ENCODE peak calls at places on chromosomes 12 and 14, in four cellular contexts. Y is transverse colon, J is sigmoid colon, E is adrenal gland. Q is an unnamed sample. For H3K9me3 and H3K27me3, the result is how much of the 10 kb centered on the place peaks cover.

GRCh38 chr12:23555808-23556207 is 393.7 kb downstream of the SOX5 start:
- DNase-seq in Y (no peak), J (no peak), E (no peak), Q (no peak)

GRCh38 chr12:51270847-51271518 is 768 bp upstream of the SMAGP start:
- DNase-seq in Y (no peak), J (no peak), E (peak), Q (no peak)

GRCh38 chr14:104633276-104633861 is 28.8 kb upstream of the TMEM179 start:
- DNase-seq in Y (no peak), J (peak), E (no peak), Q (no peak)

GRCh38 chr14:54696998-54697397 is 130.1 kb downstream of the SAMD4A start:
- DNase-seq in Y (no peak), J (no peak), E (no peak), Q (no peak)

GRCh38 chr12:57623385-57623784 is 9.6 kb downstream of the B4GALNT1 start:
- DNase-seq in Y (no peak), J (no peak), E (no peak), Q (no peak)

GRCh38 chr12:95326450-95326849 is 108.8 kb downstream of the VEZT start:
- DNase-seq in Y (no peak), J (no peak), E (no peak), Q (no peak)

GRCh38 chr12:88298761-88299242 is 156.7 kb downstream of the TMTC3 start:
- DNase-seq in Y (no peak), J (no peak), E (no peak), Q (no peak)

GRCh38 chr12:120470150-120470817 is 736 bp upstream of the SRSF9 start:
- DNase-seq in Y (no peak), J (no peak), E (no peak), Q (peak)

GRCh38 chr14:96762650-96763049 is 34.5 kb upstream of the VRK1 start:
- DNase-seq in Y (no peak), J (no peak), E (no peak), Q (no peak)

GRCh38 chr12:77847060-77847541 is 16.4 kb downstream of the NAV3 start:
- DNase-seq in Y (no peak), J (no peak), E (no peak), Q (no peak)

GRCh38 chr12:63301311-63301710 is 150.3 kb upstream of the AVPR1A start:
- DNase-seq in Y (no peak), J (no peak), E (no peak), Q (no peak)

GRCh38 chr14:23430733-23431105 is 4.7 kb downstream of the MYH7 start:
- DNase-seq in Y (no peak), J (peak), E (peak), Q (no peak)

GRCh38 chr12:116880817-116881324 is 370 bp downstream of the HRK start:
- DNase-seq in Y (peak), J (no peak), E (peak), Q (no peak)

GRCh38 chr12:40181490-40181889 is 43.3 kb upstream of the LRRK2 start:
- DNase-seq in Y (no peak), J (no peak), E (no peak), Q (no peak)

DNA sequence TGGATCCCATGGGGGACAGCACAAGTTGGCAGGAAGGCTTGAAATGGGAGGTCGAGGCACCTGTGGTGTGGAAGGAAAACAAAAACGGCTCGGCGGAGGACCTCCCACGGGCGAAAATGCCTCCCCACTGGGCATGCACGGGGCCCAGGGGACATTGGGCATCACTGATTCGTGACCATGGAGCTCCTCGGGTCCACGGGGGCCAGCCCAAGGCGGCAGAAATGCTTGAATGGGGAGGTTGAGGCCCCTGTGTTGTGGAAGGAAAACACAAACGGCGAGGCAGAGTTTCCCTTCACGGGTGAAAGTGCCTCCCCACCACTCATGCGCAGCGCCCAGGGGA is 376.0 kb downstream of the ALG10 start:
- DNase-seq in Y (peak), J (peak), E (peak), Q (peak)
- H3K9me3 ChIP-seq in Y (under half), J (under half), E (under half), Q (under half)

DNA sequence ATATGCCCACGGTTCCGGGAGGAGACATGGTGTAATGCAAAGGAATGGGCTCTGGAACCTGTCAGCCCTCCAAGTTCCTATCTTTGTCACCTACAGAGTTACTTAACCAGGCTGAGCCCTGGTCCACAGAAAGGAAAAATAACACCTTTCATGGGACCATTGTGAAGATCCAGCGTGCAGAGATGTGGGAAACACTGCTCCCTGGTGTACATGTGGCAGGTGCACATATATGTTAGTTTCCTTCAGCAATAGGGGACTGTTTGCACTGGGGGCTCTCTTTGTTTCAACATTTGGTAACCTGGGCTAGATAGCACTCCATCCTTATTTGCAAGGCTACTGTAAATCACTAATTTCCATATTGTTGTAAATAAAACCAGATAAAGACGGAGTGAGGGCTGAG is 72.3 kb downstream of the ANO2 start:
- DNase-seq in Y (no peak), J (no peak), E (no peak), Q (no peak)
- TF ChIP-seq CTCF in Y (peak), J (no peak), E (no peak), Q (no peak)

GRCh38 chr14:70473825-70474224 is 21.9 kb downstream of the ADAM21 start:
- DNase-seq in Y (no peak), J (no peak), E (no peak), Q (no peak)

GRCh38 chr14:70468731-70469130 is 16.8 kb downstream of the ADAM21 start:
- DNase-seq in Y (no peak), J (no peak), E (no peak), Q (no peak)

DNA sequence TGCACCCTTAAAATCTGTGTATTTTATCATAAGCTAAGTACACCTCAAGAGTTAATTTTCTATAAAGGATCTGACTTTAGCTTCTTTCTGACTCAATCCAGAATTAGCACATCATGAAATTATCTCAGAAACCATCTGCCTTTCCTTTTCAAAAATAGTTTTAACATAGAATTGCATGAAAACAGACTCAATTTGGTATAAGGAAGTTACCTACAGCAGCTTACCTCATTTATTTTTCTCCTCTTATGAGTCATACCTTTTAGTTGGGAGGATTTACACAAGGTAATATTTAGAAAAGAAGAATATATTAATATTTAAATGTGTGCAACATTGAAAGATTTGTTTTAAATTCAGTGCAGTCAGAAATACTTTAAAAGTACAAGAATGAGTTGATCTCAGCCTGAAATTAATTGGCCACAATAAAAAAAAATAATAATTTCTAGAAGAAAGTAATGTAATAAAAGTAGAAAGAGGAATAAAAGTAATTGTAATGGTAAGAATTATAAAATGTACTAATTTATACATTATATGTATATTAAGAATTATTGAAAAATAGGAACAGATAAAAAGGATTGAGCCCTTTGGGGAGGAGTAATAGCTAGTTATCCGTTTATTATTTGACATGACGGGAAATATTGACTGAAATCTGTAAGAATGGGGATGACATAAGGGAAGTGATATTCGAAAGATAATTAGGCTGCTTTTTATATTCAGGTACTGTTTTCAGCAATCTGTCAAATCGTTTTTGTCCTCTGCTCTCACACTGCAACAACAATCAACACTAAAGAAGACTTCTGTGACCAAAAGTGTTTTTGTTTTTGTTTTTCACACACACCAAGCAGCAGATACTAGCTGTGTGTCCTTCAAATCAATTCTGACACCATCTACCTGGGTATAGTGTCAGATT is 20.5 kb downstream of the ADAM21 start:
- DNase-seq in Y (no peak), J (no peak), E (no peak), Q (no peak)
- H3K27me3 ChIP-seq in Y (under half), J (under half), E (under half), Q (under half)

GRCh38 chr12:122145505-122146330 is 28.3 kb downstream of the IL31 start:
- DNase-seq in Y (no peak), J (no peak), E (no peak), Q (no peak)

GRCh38 chr12:122144885-122145284 is 29.1 kb downstream of the IL31 start:
- DNase-seq in Y (no peak), J (no peak), E (no peak), Q (no peak)

GRCh38 chr12:122141911-122142725 is 31.9 kb downstream of the IL31 start:
- DNase-seq in Y (no peak), J (no peak), E (no peak), Q (no peak)

GRCh38 chr12:122140467-122141257 is 33.4 kb downstream of the IL31 start:
- DNase-seq in Y (no peak), J (no peak), E (no peak), Q (no peak)

DNA sequence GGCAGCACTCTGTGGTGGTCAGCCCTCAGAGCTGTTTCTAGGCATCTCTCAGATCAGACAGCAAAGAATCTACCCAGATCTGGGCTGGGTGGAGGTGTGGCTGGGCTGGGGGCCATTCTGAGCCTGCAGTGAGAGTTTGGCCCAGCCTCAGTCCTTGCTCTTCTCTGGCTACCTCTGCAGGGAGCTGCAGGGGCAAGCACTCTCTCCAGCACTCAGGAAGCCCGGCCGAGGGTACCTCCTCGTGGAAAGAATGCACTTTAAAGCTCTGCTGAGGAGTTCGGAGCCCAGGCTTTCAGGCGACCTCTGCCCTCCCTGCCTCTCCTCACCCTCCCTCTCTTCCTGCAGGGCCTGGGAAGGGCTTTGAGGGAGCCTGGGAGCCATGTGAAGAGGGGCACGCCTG is 31.2 kb downstream of the IL31 start:
- DNase-seq in Y (no peak), J (no peak), E (no peak), Q (no peak)
- H3K9me3 ChIP-seq in Y (under half), J (under half), E (under half), Q (under half)

GRCh38 chr12:27534060-27534764 is 10.2 kb downstream of the PPFIBP1 start:
- DNase-seq in Y (no peak), J (no peak), E (no peak), Q (no peak)
- TF ChIP-seq CTCF in Y (no peak), J (no peak), E (no peak), Q (no peak)

DNA sequence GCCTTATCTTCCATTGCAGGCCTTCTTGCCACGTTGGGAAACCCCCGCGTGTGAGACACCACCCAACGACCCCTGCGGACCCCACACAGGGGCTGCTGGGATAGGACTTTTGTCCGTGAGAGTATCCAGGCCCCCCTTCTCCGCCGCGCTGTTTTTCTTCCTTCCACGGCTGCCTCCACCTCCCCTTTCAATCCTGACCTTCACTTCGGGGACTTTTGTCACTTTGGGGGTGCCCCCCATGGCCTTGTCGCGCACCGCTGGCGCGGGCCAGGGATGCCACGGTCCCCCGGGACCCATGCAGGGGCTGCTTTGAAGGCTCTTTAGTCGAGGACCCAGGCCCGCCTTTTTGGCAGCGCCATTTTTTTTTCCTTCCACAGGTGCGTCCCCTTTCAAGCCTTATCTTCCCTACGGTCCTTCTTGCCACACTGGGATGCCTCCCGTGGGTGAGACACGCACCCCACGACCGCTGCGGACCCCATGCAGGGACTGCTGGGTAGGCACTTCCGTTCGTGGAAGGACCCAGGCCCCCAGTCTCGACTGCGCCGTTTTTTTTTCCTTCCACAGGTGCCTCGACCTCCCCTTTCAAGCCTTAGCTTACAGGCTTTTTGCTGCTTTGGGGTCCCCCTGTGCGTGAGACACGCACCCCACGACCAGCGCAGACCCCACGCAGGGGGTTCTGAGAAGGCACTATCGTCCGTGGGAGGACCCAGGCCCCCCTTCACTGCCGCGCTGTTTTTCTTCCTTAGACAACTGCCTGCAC is 267.3 kb downstream of the ALG10 start:
- DNase-seq in Y (peak), J (peak), E (no peak), Q (no peak)
- H3K27me3 ChIP-seq in Y (under half), J (under half), E (under half), Q (under half)

GRCh38 chr14:60510254-60510975 is 1.5 kb downstream of the SIX6 start:
- DNase-seq in Y (no peak), J (no peak), E (no peak), Q (no peak)

GRCh38 chr14:60506985-60507829 is 1.7 kb upstream of the SIX6 start:
- DNase-seq in Y (no peak), J (no peak), E (no peak), Q (no peak)

GRCh38 chr14:60509438-60510253 is 700 bp downstream of the SIX6 start:
- DNase-seq in Y (no peak), J (no peak), E (no peak), Q (no peak)

GRCh38 chr14:60508363-60508706 is 611 bp upstream of the SIX6 start:
- DNase-seq in Y (no peak), J (no peak), E (no peak), Q (no peak)

DNA sequence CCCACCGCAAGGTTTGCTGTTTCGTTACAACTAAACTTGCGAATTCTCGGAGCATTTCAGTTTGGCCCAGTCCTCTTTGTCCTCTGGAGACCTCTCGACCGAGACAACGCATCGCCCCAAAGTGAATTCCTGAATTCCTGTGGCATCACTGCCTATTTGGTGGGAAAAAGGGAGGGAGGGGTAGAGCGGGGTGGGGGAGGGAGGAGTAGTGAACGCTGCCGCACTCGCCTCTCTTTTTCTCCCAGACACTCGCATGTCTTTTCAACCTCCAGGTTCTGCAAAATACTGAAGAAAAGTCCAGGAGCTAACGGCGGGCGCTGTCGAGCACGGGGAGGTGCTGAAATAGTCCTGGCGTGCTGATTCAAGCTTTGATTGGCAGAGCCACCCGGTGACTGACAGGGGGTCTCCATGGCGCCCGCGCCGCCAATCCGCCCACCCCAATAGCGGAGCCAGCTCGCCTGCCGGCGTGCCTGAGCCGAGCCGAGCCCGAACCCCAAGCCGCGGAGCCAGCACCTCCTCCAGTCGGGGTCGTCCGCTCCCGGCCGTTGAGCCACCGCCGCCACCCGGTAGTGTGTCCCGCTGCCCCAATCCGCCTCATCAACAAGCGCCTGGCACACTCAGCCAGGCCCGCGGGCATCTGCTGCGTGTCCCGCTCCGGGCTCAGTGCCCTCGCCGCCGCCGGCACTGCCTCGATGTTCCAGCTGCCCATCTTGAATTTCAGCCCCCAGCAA is at the start of gene SIX6:
- DNase-seq in Y (no peak), J (no peak), E (no peak), Q (no peak)
- H3K9me3 ChIP-seq in Y (under half), J (under half), E (under half), Q (under half)

Q was measured in uterus.